ENCODE peak calls at places on chromosomes 12 and 14, in six cellular contexts. One of them, this sample, is unnamed.

GRCh38 chr12:46233418-46233817 is 35.4 kb downstream of the SLC38A1 start:
- DNase-seq in IMR-90: no peak
- DNase-seq in A549: no peak
- DNase-seq in WERI-Rb-1: no peak
- DNase-seq in AG10803: no peak
- DNase-seq in astrocyte of the spinal cord: no peak
- DNase-seq in this sample: no peak

GRCh38 chr14:76151398-76152332 is at the start of gene GPATCH2L:
- DNase-seq in WERI-Rb-1: peak
- DNase-seq in astrocyte of the spinal cord: peak
- DNase-seq in IMR-90: peak
- DNase-seq in AG10803: peak
- DNase-seq in A549: peak
- DNase-seq in this sample: peak

GRCh38 chr12:105742567-105742874 is 396.2 kb downstream of the NUAK1 start:
- DNase-seq in IMR-90: no peak
- DNase-seq in A549: no peak
- DNase-seq in AG10803: no peak
- DNase-seq in WERI-Rb-1: no peak
- DNase-seq in astrocyte of the spinal cord: no peak
- DNase-seq in this sample: no peak

GRCh38 chr12:128114485-128114884 is 152.5 kb upstream of the TMEM132C start:
- DNase-seq in A549: no peak
- DNase-seq in AG10803: no peak
- DNase-seq in IMR-90: no peak
- DNase-seq in WERI-Rb-1: no peak
- DNase-seq in astrocyte of the spinal cord: no peak
- DNase-seq in this sample: no peak

GRCh38 chr12:90460681-90461080 is 494.3 kb downstream of the CCER1 start:
- DNase-seq in AG10803: peak
- DNase-seq in WERI-Rb-1: no peak
- DNase-seq in astrocyte of the spinal cord: no peak
- DNase-seq in IMR-90: no peak
- DNase-seq in A549: no peak
- DNase-seq in this sample: no peak

GRCh38 chr14:29587761-29588160 is 339.9 kb downstream of the PRKD1 start:
- DNase-seq in AG10803: no peak
- DNase-seq in A549: no peak
- DNase-seq in astrocyte of the spinal cord: no peak
- DNase-seq in IMR-90: no peak
- DNase-seq in WERI-Rb-1: no peak
- DNase-seq in this sample: no peak

GRCh38 chr14:64734990-64735389 is 30.8 kb downstream of the PLEKHG3 start:
- DNase-seq in astrocyte of the spinal cord: no peak
- DNase-seq in A549: no peak
- DNase-seq in AG10803: no peak
- DNase-seq in IMR-90: no peak
- DNase-seq in WERI-Rb-1: no peak
- DNase-seq in this sample: no peak

GRCh38 chr14:61127099-61127498 is 146.1 kb downstream of the SLC38A6 start:
- DNase-seq in A549: no peak
- DNase-seq in WERI-Rb-1: no peak
- DNase-seq in IMR-90: no peak
- DNase-seq in astrocyte of the spinal cord: no peak
- DNase-seq in AG10803: no peak
- DNase-seq in this sample: no peak

GRCh38 chr14:25552826-25553225 is 502.9 kb upstream of the STXBP6 start:
- DNase-seq in A549: no peak
- DNase-seq in astrocyte of the spinal cord: no peak
- DNase-seq in WERI-Rb-1: no peak
- DNase-seq in AG10803: no peak
- DNase-seq in IMR-90: no peak
- DNase-seq in this sample: no peak

GRCh38 chr14:37340353-37340752 is 142.6 kb downstream of the MIPOL1 start:
- DNase-seq in IMR-90: no peak
- DNase-seq in astrocyte of the spinal cord: no peak
- DNase-seq in AG10803: no peak
- DNase-seq in WERI-Rb-1: no peak
- DNase-seq in A549: peak
- DNase-seq in this sample: no peak
- TF ChIP-seq CTCF in IMR-90: no peak
- TF ChIP-seq CTCF in astrocyte of the spinal cord: no peak
- TF ChIP-seq CTCF in AG10803: no peak
- TF ChIP-seq CTCF in WERI-Rb-1: peak
- TF ChIP-seq CTCF in A549: no peak
- TF ChIP-seq CTCF in this sample: no peak

GRCh38 chr12:49553512-49554088 is 14.3 kb downstream of the MCRS1 start:
- DNase-seq in astrocyte of the spinal cord: peak
- DNase-seq in WERI-Rb-1: peak
- DNase-seq in A549: peak
- DNase-seq in AG10803: no peak
- DNase-seq in IMR-90: no peak
- DNase-seq in this sample: peak
- TF ChIP-seq CTCF in astrocyte of the spinal cord: no peak
- TF ChIP-seq CTCF in WERI-Rb-1: peak
- TF ChIP-seq CTCF in A549: peak
- TF ChIP-seq CTCF in AG10803: peak
- TF ChIP-seq CTCF in IMR-90: peak
- TF ChIP-seq CTCF in this sample: peak

GRCh38 chr12:52394836-52395405 is 9.5 kb upstream of the KRT84 start:
- DNase-seq in A549: no peak
- DNase-seq in IMR-90: no peak
- DNase-seq in WERI-Rb-1: no peak
- DNase-seq in AG10803: no peak
- DNase-seq in astrocyte of the spinal cord: no peak
- DNase-seq in this sample: no peak

GRCh38 chr12:52396656-52397055 is 9.5 kb downstream of the KRT82 start:
- DNase-seq in astrocyte of the spinal cord: no peak
- DNase-seq in AG10803: no peak
- DNase-seq in WERI-Rb-1: no peak
- DNase-seq in IMR-90: no peak
- DNase-seq in A549: no peak
- DNase-seq in this sample: no peak

GRCh38 chr12:52392465-52393007 is 7.1 kb upstream of the KRT84 start:
- DNase-seq in AG10803: no peak
- DNase-seq in A549: no peak
- DNase-seq in IMR-90: no peak
- DNase-seq in WERI-Rb-1: no peak
- DNase-seq in astrocyte of the spinal cord: no peak
- DNase-seq in this sample: no peak

GRCh38 chr12:52398176-52398575 is 8.0 kb downstream of the KRT82 start:
- DNase-seq in astrocyte of the spinal cord: no peak
- DNase-seq in WERI-Rb-1: no peak
- DNase-seq in AG10803: no peak
- DNase-seq in IMR-90: no peak
- DNase-seq in A549: peak
- DNase-seq in this sample: no peak

DNA sequence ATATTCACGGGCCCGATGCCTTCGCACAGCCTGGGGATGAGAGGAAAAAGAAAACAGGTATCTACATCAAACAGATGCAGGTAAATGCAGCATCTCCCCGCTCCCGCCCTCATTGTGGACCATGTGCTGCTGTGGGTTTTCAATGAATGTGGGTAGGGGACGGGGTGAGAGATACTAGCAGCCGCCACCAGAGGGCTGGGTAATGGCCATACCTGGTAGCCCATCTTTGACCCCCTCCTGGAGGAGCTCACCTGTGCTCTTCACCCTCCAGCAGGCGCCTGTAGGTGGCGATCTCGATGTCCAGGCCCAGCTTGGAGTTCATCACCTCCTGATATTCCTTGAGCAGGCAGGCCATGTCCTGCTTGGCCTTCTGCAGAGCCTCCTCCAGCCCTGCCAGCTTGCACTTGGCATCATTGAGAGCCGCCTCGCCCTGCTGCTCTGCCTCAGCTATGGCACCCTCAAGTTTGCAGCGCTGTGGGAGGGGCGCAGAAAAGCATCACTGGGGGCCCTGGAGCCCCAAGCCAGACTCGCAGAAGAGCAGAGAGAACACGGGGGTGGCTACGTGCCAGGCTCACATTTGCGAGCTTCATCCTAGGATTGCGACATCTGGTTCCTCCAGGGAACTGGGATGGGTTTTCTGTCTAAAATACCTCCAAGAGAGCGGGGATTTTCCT is 10.2 kb downstream of the KRT82 start:
- DNase-seq in WERI-Rb-1: peak
- DNase-seq in astrocyte of the spinal cord: no peak
- DNase-seq in A549: peak
- DNase-seq in IMR-90: no peak
- DNase-seq in AG10803: peak
- DNase-seq in this sample: no peak
- TF ChIP-seq CTCF in WERI-Rb-1: peak
- TF ChIP-seq CTCF in astrocyte of the spinal cord: peak
- TF ChIP-seq CTCF in A549: peak
- TF ChIP-seq CTCF in IMR-90: no peak
- TF ChIP-seq CTCF in AG10803: peak
- TF ChIP-seq CTCF in this sample: no peak

GRCh38 chr12:124734224-124734788 is 129.4 kb downstream of the SCARB1 start:
- DNase-seq in WERI-Rb-1: peak
- DNase-seq in A549: peak
- DNase-seq in AG10803: no peak
- DNase-seq in astrocyte of the spinal cord: no peak
- DNase-seq in IMR-90: peak
- DNase-seq in this sample: no peak
- TF ChIP-seq CTCF in WERI-Rb-1: peak
- TF ChIP-seq CTCF in A549: no peak
- TF ChIP-seq CTCF in AG10803: no peak
- TF ChIP-seq CTCF in astrocyte of the spinal cord: no peak
- TF ChIP-seq CTCF in IMR-90: no peak
- TF ChIP-seq CTCF in this sample: no peak

GRCh38 chr12:59088673-59089072 is 168.4 kb upstream of the LRIG3 start:
- DNase-seq in astrocyte of the spinal cord: peak
- DNase-seq in A549: no peak
- DNase-seq in IMR-90: peak
- DNase-seq in WERI-Rb-1: no peak
- DNase-seq in AG10803: peak
- DNase-seq in this sample: no peak

GRCh38 chr12:59085680-59086079 is 165.4 kb upstream of the LRIG3 start:
- DNase-seq in astrocyte of the spinal cord: peak
- DNase-seq in IMR-90: no peak
- DNase-seq in AG10803: no peak
- DNase-seq in WERI-Rb-1: no peak
- DNase-seq in A549: no peak
- DNase-seq in this sample: no peak

GRCh38 chr12:59087691-59088090 is 167.4 kb upstream of the LRIG3 start:
- DNase-seq in astrocyte of the spinal cord: no peak
- DNase-seq in AG10803: no peak
- DNase-seq in IMR-90: no peak
- DNase-seq in WERI-Rb-1: no peak
- DNase-seq in A549: no peak
- DNase-seq in this sample: no peak

GRCh38 chr12:59086124-59086523 is 165.8 kb upstream of the LRIG3 start:
- DNase-seq in astrocyte of the spinal cord: no peak
- DNase-seq in AG10803: no peak
- DNase-seq in WERI-Rb-1: no peak
- DNase-seq in A549: no peak
- DNase-seq in IMR-90: no peak
- DNase-seq in this sample: no peak

GRCh38 chr12:59087077-59087673 is 166.9 kb upstream of the LRIG3 start:
- DNase-seq in AG10803: peak
- DNase-seq in A549: no peak
- DNase-seq in WERI-Rb-1: no peak
- DNase-seq in IMR-90: peak
- DNase-seq in astrocyte of the spinal cord: peak
- DNase-seq in this sample: no peak
- TF ChIP-seq CTCF in AG10803: peak
- TF ChIP-seq CTCF in A549: peak
- TF ChIP-seq CTCF in WERI-Rb-1: peak
- TF ChIP-seq CTCF in IMR-90: peak
- TF ChIP-seq CTCF in astrocyte of the spinal cord: peak
- TF ChIP-seq CTCF in this sample: peak

GRCh38 chr14:88870777-88871176 is 46.3 kb downstream of the TTC8 start:
- DNase-seq in IMR-90: no peak
- DNase-seq in WERI-Rb-1: peak
- DNase-seq in AG10803: no peak
- DNase-seq in astrocyte of the spinal cord: no peak
- DNase-seq in A549: no peak
- DNase-seq in this sample: no peak

GRCh38 chr14:88872976-88873375 is 48.5 kb downstream of the TTC8 start:
- DNase-seq in IMR-90: no peak
- DNase-seq in WERI-Rb-1: no peak
- DNase-seq in astrocyte of the spinal cord: no peak
- DNase-seq in A549: no peak
- DNase-seq in AG10803: no peak
- DNase-seq in this sample: no peak

GRCh38 chr14:88871429-88871828 is 47.0 kb downstream of the TTC8 start:
- DNase-seq in IMR-90: no peak
- DNase-seq in AG10803: no peak
- DNase-seq in A549: no peak
- DNase-seq in astrocyte of the spinal cord: no peak
- DNase-seq in WERI-Rb-1: no peak
- DNase-seq in this sample: no peak

GRCh38 chr14:88866305-88866704 is 41.9 kb downstream of the TTC8 start:
- DNase-seq in IMR-90: peak
- DNase-seq in AG10803: peak
- DNase-seq in WERI-Rb-1: no peak
- DNase-seq in astrocyte of the spinal cord: peak
- DNase-seq in A549: no peak
- DNase-seq in this sample: no peak

GRCh38 chr14:88868558-88869159 is 44.2 kb downstream of the TTC8 start:
- DNase-seq in astrocyte of the spinal cord: peak
- DNase-seq in A549: peak
- DNase-seq in IMR-90: peak
- DNase-seq in AG10803: peak
- DNase-seq in WERI-Rb-1: no peak
- DNase-seq in this sample: no peak
- TF ChIP-seq CTCF in astrocyte of the spinal cord: peak
- TF ChIP-seq CTCF in A549: peak
- TF ChIP-seq CTCF in IMR-90: peak
- TF ChIP-seq CTCF in AG10803: peak
- TF ChIP-seq CTCF in WERI-Rb-1: peak
- TF ChIP-seq CTCF in this sample: peak

GRCh38 chr12:116141110-116141832 is 136.2 kb downstream of the MED13L start:
- DNase-seq in WERI-Rb-1: no peak
- DNase-seq in A549: no peak
- DNase-seq in AG10803: no peak
- DNase-seq in astrocyte of the spinal cord: no peak
- DNase-seq in IMR-90: no peak
- DNase-seq in this sample: no peak
- TF ChIP-seq CTCF in WERI-Rb-1: no peak
- TF ChIP-seq CTCF in A549: peak
- TF ChIP-seq CTCF in AG10803: peak
- TF ChIP-seq CTCF in astrocyte of the spinal cord: peak
- TF ChIP-seq CTCF in IMR-90: peak
- TF ChIP-seq CTCF in this sample: peak

GRCh38 chr14:72975776-72976175 is 49.5 kb downstream of the DCAF4 start:
- DNase-seq in astrocyte of the spinal cord: no peak
- DNase-seq in WERI-Rb-1: peak
- DNase-seq in AG10803: no peak
- DNase-seq in IMR-90: no peak
- DNase-seq in A549: peak
- DNase-seq in this sample: no peak
- TF ChIP-seq CTCF in astrocyte of the spinal cord: no peak
- TF ChIP-seq CTCF in WERI-Rb-1: peak
- TF ChIP-seq CTCF in AG10803: no peak
- TF ChIP-seq CTCF in IMR-90: no peak
- TF ChIP-seq CTCF in A549: peak
- TF ChIP-seq CTCF in this sample: peak